ENCODE peak calls at places on chromosomes 2 and 18, in nine cellular contexts. W is stomach; P is coronary artery; G is tibial nerve; Y is lower lobe of right lung; J is fibroblast of lung; U is uterus; E is CD4-positive, alpha-beta T cell; M is A549. I is an unnamed sample.

GRCh38 chr2:139031722-139032121 is 251.5 kb upstream of the NXPH2 start:
- DNase-seq in W (no peak), P (no peak), G (no peak), Y (no peak), J (peak; percentile 13), U (no peak), E (no peak), M (no peak), I (no peak)

GRCh38 chr2:235494716-235495372 is 1.0 kb downstream of the AGAP1 start:
- DNase-seq in W (peak; percentile 56), P (no peak), G (peak; percentile 30), Y (peak; percentile 64), J (peak; percentile 63), U (peak; percentile 31), E (no peak), M (no peak), I (peak; percentile 50)

GRCh38 chr18:60506682-60507081 is 134.1 kb upstream of the MC4R start:
- DNase-seq in W (no peak), P (no peak), G (no peak), Y (no peak), J (no peak), U (no peak), E (no peak), M (no peak), I (no peak)

GRCh38 chr2:3759331-3759730 is 56.0 kb downstream of the DCDC2C start:
- DNase-seq in W (no peak), P (no peak), G (no peak), Y (no peak), J (peak; percentile 17), U (no peak), E (no peak), M (no peak), I (no peak)

GRCh38 chr2:69997296-69998184 is 36.1 kb upstream of the ASPRV1 start:
- DNase-seq in W (peak; percentile 44), P (no peak), G (no peak), Y (peak; percentile 56), J (peak; percentile 58), U (no peak), E (no peak), M (peak; percentile 70), I (no peak)

GRCh38 chr2:100041946-100042345 is 100.4 kb downstream of the AFF3 start:
- DNase-seq in W (no peak), P (no peak), G (no peak), Y (no peak), J (no peak), U (no peak), E (no peak), M (no peak), I (no peak)

GRCh38 chr2:240234503-240234951 is 94.1 kb upstream of the OTOS start:
- DNase-seq in W (no peak), P (peak; percentile 70), G (no peak), Y (peak; percentile 19), J (no peak), U (no peak), E (no peak), M (no peak), I (no peak)

GRCh38 chr2:162113771-162114168 is 38.3 kb downstream of the GCG start:
- DNase-seq in W (no peak), P (no peak), G (peak; percentile 61), Y (no peak), J (peak; percentile 81), U (no peak), E (no peak), M (no peak), I (no peak)

GRCh38 chr2:194004590-194005206 is 1652.3 kb upstream of the SLC39A10 start:
- DNase-seq in W (no peak), P (no peak), G (no peak), Y (no peak), J (peak; percentile 25), U (no peak), E (no peak), M (no peak), I (no peak)

GRCh38 chr2:161238559-161239415 is 69.4 kb upstream of the PSMD14 start:
- DNase-seq in W (peak; percentile 69), P (peak; percentile 73), G (no peak), Y (peak; percentile 72), J (peak; percentile 66), U (peak; percentile 61), E (peak; percentile 62), M (peak; percentile 8), I (peak; percentile 51)

GRCh38 chr2:9440058-9440727 is 16.7 kb downstream of the CPSF3 start:
- DNase-seq in W (no peak), P (no peak), G (no peak), Y (no peak), J (peak; percentile 63), U (no peak), E (no peak), M (no peak), I (no peak)

GRCh38 chr2:173354073-173354600 is 535 bp upstream of the CDCA7 start:
- DNase-seq in W (no peak), P (no peak), G (no peak), Y (no peak), J (no peak), U (no peak), E (no peak), M (peak; percentile 61), I (no peak)

GRCh38 chr2:146804288-146804687 is 1040.5 kb upstream of the ACVR2A start:
- DNase-seq in W (no peak), P (no peak), G (no peak), Y (no peak), J (no peak), U (no peak), E (no peak), M (no peak), I (no peak)

GRCh38 chr2:177273456-177273855 is 8.9 kb upstream of the NFE2L2 start:
- DNase-seq in W (no peak), P (no peak), G (no peak), Y (no peak), J (peak; percentile 48), U (no peak), E (no peak), M (no peak), I (no peak)

GRCh38 chr2:100713106-100713505 is 106.8 kb upstream of the NPAS2 start:
- DNase-seq in W (no peak), P (no peak), G (no peak), Y (no peak), J (no peak), U (no peak), E (no peak), M (no peak), I (no peak)

GRCh38 chr2:75710220-75710576 is 517 bp downstream of the GCFC2 start:
- DNase-seq in W (no peak), P (no peak), G (peak; percentile 8), Y (no peak), J (no peak), U (no peak), E (no peak), M (no peak), I (no peak)

GRCh38 chr2:105815401-105815800 is 70.7 kb downstream of the NCK2 start:
- DNase-seq in W (no peak), P (no peak), G (no peak), Y (no peak), J (no peak), U (no peak), E (no peak), M (no peak), I (no peak)

GRCh38 chr2:105814291-105814940 is 69.7 kb downstream of the NCK2 start:
- DNase-seq in W (no peak), P (no peak), G (no peak), Y (no peak), J (peak; percentile 42), U (no peak), E (no peak), M (no peak), I (no peak)

GRCh38 chr2:105813405-105813804 is 68.7 kb downstream of the NCK2 start:
- DNase-seq in W (no peak), P (no peak), G (no peak), Y (no peak), J (no peak), U (no peak), E (no peak), M (no peak), I (no peak)

GRCh38 chr2:105812180-105813044 is 67.7 kb downstream of the NCK2 start:
- DNase-seq in W (no peak), P (no peak), G (peak; percentile 27), Y (no peak), J (peak; percentile 96), U (peak; percentile 44), E (no peak), M (no peak), I (peak; percentile 50)

GRCh38 chr2:105813045-105813315 is 68.3 kb downstream of the NCK2 start:
- DNase-seq in W (no peak), P (no peak), G (no peak), Y (no peak), J (no peak), U (no peak), E (no peak), M (no peak), I (no peak)
- H3K27ac ChIP-seq in W (peak overlapping the region; percentile 52), P (no peak overlapping the region), G (no peak overlapping the region), Y (no peak overlapping the region), J (no peak overlapping the region), U (peak overlapping the region; percentile 32), E (no peak overlapping the region), M (no peak overlapping the region), I (peak overlapping the region; percentile 41)

GRCh38 chr2:203122317-203122998 is 107.8 kb downstream of the NBEAL1 start:
- DNase-seq in W (no peak), P (no peak), G (no peak), Y (no peak), J (no peak), U (no peak), E (no peak), M (peak; percentile 6), I (no peak)
- TF ChIP-seq CTCF in W (no peak), P (no peak), G (no peak), Y (peak; percentile 23), J (no peak), U (no peak), E (no peak), M (no peak), I (no peak)

GRCh38 chr2:96143231-96143847 is 1.9 kb downstream of the DUSP2 start:
- DNase-seq in W (no peak), P (no peak), G (no peak), Y (peak; percentile 23), J (no peak), U (no peak), E (no peak), M (no peak), I (no peak)
- H3K27ac ChIP-seq in W (no peak overlapping the region), P (no peak overlapping the region), G (no peak overlapping the region), Y (no peak overlapping the region), J (no peak overlapping the region), U (no peak overlapping the region), E (peak overlapping the region; percentile 99), M (no peak overlapping the region), I (no peak overlapping the region)

DNA sequence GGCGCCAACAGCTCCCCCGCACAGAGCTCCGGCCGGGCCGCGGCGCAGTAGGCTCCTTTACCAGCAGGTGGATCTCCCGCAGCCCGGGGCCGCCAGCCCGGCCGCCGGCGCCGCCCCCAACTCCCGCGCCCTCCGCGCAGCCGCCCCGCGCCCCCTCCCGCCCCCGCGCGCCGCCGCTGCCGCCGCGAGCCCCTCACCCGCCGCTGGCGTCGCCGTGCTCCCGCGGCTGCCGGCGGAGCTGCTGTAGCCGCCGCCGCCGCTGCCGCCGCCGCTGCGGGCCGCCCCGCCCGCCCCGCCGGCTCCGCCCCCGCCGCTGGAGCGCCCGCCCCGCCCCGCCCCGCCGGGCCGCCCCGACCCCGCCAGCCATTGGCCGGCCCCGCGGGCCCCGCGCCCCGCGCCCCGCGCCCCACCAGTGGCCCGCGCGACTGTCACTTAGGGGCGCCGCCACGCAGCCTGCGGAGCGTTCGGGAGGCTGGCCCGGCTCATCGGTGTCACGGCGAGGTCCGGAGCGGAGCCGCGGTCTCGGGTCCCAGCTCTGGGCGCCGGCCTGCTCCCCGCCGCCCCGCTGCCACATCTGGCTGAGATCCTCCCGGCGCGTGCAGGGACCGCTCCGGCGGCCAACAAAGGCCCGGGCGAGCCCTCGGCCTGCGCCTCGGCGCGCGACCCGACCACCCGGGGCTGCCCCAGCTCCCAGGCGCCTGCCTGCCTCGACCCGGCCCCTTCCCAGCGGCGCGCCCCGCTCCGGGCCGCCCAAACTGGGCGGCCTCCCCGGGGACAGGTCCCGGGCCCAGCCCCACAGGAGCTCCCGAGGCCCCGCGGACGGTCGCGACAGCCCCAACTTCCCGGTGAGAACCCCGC is at the start of gene MGAT4A:
- DNase-seq in W (peak; percentile 82), P (peak; percentile 87), G (peak; percentile 27), Y (peak; percentile 89), J (peak; percentile 23), U (peak; percentile 71), E (peak; percentile 67), M (peak; percentile 63), I (peak; percentile 79)
- TF ChIP-seq CTCF in W (no peak), P (no peak), G (no peak), Y (no peak), J (no peak), U (no peak), E (no peak), M (no peak), I (peak; percentile 19)